ENCODE peak calls at places on chromosomes 16 and 17, in four cellular contexts. P is endodermal cell, Y is Caki2, L is neural crest cell. W is an unnamed sample.

GRCh38 chr17:43766413-43767052 is 7.9 kb upstream of the SOST start:
- DNase-seq in P (peak), Y (peak), L (peak), W (peak)

GRCh38 chr17:38604479-38605229 is 1.1 kb downstream of the SRCIN1 start:
- DNase-seq in L (peak), P (peak), Y (no peak), W (peak)

GRCh38 chr17:57370583-57370982 is 114.3 kb downstream of the MSI2 start:
- DNase-seq in P (no peak), Y (no peak), L (no peak), W (no peak)

GRCh38 chr17:19354123-19354522 is 8.4 kb downstream of the B9D1 start:
- DNase-seq in L (no peak), Y (peak), P (peak), W (no peak)

GRCh38 chr16:81371106-81371505 is 56.3 kb downstream of the GAN start:
- DNase-seq in Y (no peak), P (no peak), L (no peak), W (no peak)

GRCh38 chr17:81397314-81398169 is 2.3 kb downstream of the BAHCC1 start:
- DNase-seq in L (peak), Y (peak), P (peak), W (no peak)

GRCh38 chr17:74394977-74395376 is 27.7 kb downstream of the GPR142 start:
- DNase-seq in Y (no peak), P (no peak), L (no peak), W (no peak)

GRCh38 chr16:30867747-30868146 is 26.1 kb downstream of the BCL7C start:
- DNase-seq in L (no peak), Y (no peak), P (no peak), W (no peak)

GRCh38 chr16:73268311-73268997 is 220.5 kb upstream of the ZFHX3 start:
- DNase-seq in L (no peak), Y (no peak), P (peak), W (no peak)

GRCh38 chr17:37194208-37194607 is 181.6 kb upstream of the C17orf78 start:
- DNase-seq in L (no peak), Y (no peak), P (no peak), W (no peak)

GRCh38 chr17:1830288-1830687 is 483 bp downstream of the RPA1 start:
- DNase-seq in L (peak), Y (peak), P (peak), W (peak)

GRCh38 chr17:7220593-7221280 is 999 bp downstream of the ACADVL start:
- DNase-seq in L (no peak), Y (no peak), P (peak), W (peak)

GRCh38 chr16:89110641-89111040 is 17.0 kb downstream of the ACSF3 start:
- DNase-seq in L (no peak), Y (no peak), P (no peak), W (no peak)

GRCh38 chr16:83852774-83853173 is 45.0 kb downstream of the HSBP1 start:
- DNase-seq in L (no peak), Y (no peak), P (no peak), W (no peak)

GRCh38 chr17:78890111-78890897 is 12.7 kb downstream of the CEP295NL start:
- DNase-seq in P (no peak), L (no peak), Y (no peak), W (no peak)

GRCh38 chr17:4721203-4722135 is 9.8 kb upstream of the MED11 start:
- DNase-seq in P (peak), Y (peak), L (no peak), W (peak)

GRCh38 chr17:37770631-37771518 is 26.0 kb upstream of the HNF1B start:
- DNase-seq in Y (no peak), L (peak), P (peak), W (no peak)

GRCh38 chr16:20941635-20941926 is 41.0 kb downstream of the LYRM1 start:
- DNase-seq in L (no peak), Y (no peak), P (no peak), W (no peak)

GRCh38 chr16:3912897-3913296 is 32.4 kb upstream of the CREBBP start:
- DNase-seq in L (no peak), Y (no peak), P (no peak), W (no peak)

GRCh38 chr17:81912441-81913309 is 1.5 kb upstream of the PCYT2 start:
- DNase-seq in Y (peak), L (no peak), P (no peak), W (no peak)

GRCh38 chr16:22933173-22933572 is 119.2 kb downstream of the HS3ST2 start:
- DNase-seq in L (no peak), Y (no peak), P (no peak), W (no peak)

GRCh38 chr16:74449470-74449869 is 28.2 kb upstream of the CLEC18B start:
- DNase-seq in P (no peak), L (no peak), Y (no peak), W (no peak)

GRCh38 chr17:56781944-56782737 is 51.6 kb downstream of the C17orf67 start:
- DNase-seq in Y (no peak), P (no peak), L (no peak), W (no peak)

GRCh38 chr16:2824626-2825025 is 5.5 kb upstream of the ZG16B start:
- DNase-seq in L (no peak), P (peak), Y (no peak), W (no peak)

GRCh38 chr17:57166803-57167202 is 81.8 kb downstream of the AKAP1 start:
- DNase-seq in P (peak), Y (peak), L (no peak), W (no peak)

GRCh38 chr16:19524866-19525723 is 1.4 kb downstream of the CCP110 start:
- DNase-seq in Y (peak), P (no peak), L (no peak), W (no peak)

GRCh38 chr16:5479925-5480324 is 382.3 kb upstream of the EEF2KMT start:
- DNase-seq in L (no peak), Y (no peak), P (peak), W (no peak)

GRCh38 chr17:17573912-17574311 is 17.6 kb downstream of the PEMT start:
- DNase-seq in L (no peak), P (no peak), Y (no peak), W (no peak)

GRCh38 chr17:82215095-82215971 is 2.7 kb upstream of the CCDC57 start:
- DNase-seq in P (peak), Y (peak), L (no peak), W (no peak)

GRCh38 chr17:5745091-5745820 is 160.9 kb upstream of the NLRP1 start:
- DNase-seq in L (no peak), P (no peak), Y (no peak), W (no peak)

GRCh38 chr17:83202002-83203000 is 122.9 kb downstream of the METRNL start:
- DNase-seq in P (no peak), L (no peak), Y (no peak), W (no peak)

GRCh38 chr16:66588981-66589713 is 9.9 kb downstream of the CMTM2 start:
- DNase-seq in Y (no peak), P (peak), L (no peak), W (peak)